ENCODE peak calls at places on chromosomes 5 and 9, in six cellular contexts. T is HS-5, M is RWPE1, W is left cardiac atrium, F is T-helper 2 cell, X is osteocyte. O is an unnamed sample.

GRCh38 chr5:79133121-79133656 is 21.6 kb downstream of the BHMT start:
- DNase-seq in W (no peak), M (no peak), F (no peak), T (peak), X (no peak), O (peak)

GRCh38 chr5:147234825-147235635 is at the start of gene STK32A:
- DNase-seq in F (no peak), W (peak), X (no peak), M (no peak), T (peak), O (no peak)

GRCh38 chr5:65828507-65828906 is 97.9 kb upstream of the ERBIN start:
- DNase-seq in T (no peak), M (no peak), X (no peak), W (no peak), F (no peak), O (no peak)

GRCh38 chr5:144822544-144822943 is 651.9 kb downstream of the KCTD16 start:
- DNase-seq in X (no peak), F (no peak), T (no peak), M (no peak), W (no peak), O (no peak)

GRCh38 chr9:120931278-120932085 is 4.9 kb upstream of the TRAF1 start:
- DNase-seq in W (no peak), T (no peak), M (peak), X (no peak), F (peak), O (no peak)

GRCh38 chr9:96299823-96300222 is 2.2 kb downstream of the HSD17B3 start:
- DNase-seq in W (no peak), M (peak), T (peak), F (no peak), X (peak), O (peak)

GRCh38 chr9:136697146-136697820 is 10.0 kb upstream of the AGPAT2 start:
- DNase-seq in T (no peak), M (no peak), X (no peak), F (no peak), W (no peak), O (no peak)

GRCh38 chr9:38003946-38004808 is 64.8 kb downstream of the SHB start:
- DNase-seq in F (no peak), X (no peak), M (no peak), T (no peak), W (no peak), O (no peak)

GRCh38 chr9:136712690-136713554 is 550 bp downstream of the DIPK1B start:
- DNase-seq in T (no peak), W (no peak), X (no peak), F (no peak), M (no peak), O (no peak)

GRCh38 chr9:122904466-122904822 is 715 bp downstream of the RC3H2 start:
- DNase-seq in T (no peak), M (peak), F (no peak), X (no peak), W (peak), O (peak)

GRCh38 chr9:69200071-69200470 is 26.0 kb downstream of the TJP2 start:
- DNase-seq in F (no peak), X (no peak), T (no peak), W (peak), M (peak), O (no peak)

GRCh38 chr9:38035873-38036272 is 33.2 kb downstream of the SHB start:
- DNase-seq in W (no peak), T (no peak), F (no peak), M (peak), X (no peak), O (peak)

GRCh38 chr9:13555516-13555915 is 276.0 kb upstream of the MPDZ start:
- DNase-seq in M (no peak), X (no peak), W (no peak), F (no peak), T (no peak), O (no peak)

GRCh38 chr9:88990721-88991065 is 575 bp upstream of the S1PR3 start:
- DNase-seq in W (peak), X (no peak), M (no peak), F (no peak), T (no peak), O (no peak)

GRCh38 chr5:129905467-129906176 is 1.4 kb downstream of the CHSY3 start:
- DNase-seq in F (no peak), X (no peak), M (peak), T (peak), W (peak), O (no peak)

GRCh38 chr5:76401801-76402250 is 1.3 kb upstream of the IQGAP2 start:
- DNase-seq in X (no peak), M (no peak), W (no peak), T (no peak), F (no peak), O (no peak)

GRCh38 chr5:134568339-134568700 is 42.9 kb downstream of the JADE2 start:
- DNase-seq in T (no peak), F (no peak), W (no peak), M (no peak), X (no peak), O (no peak)

GRCh38 chr9:134350416-134350994 is 24.2 kb downstream of the RXRA start:
- DNase-seq in T (no peak), F (no peak), W (no peak), M (no peak), X (no peak), O (no peak)

O was measured in HS-27A.